ENCODE peak calls at places on chromosomes 5 and 9, in five cellular contexts. L, C, S, Q and N are unnamed samples.

GRCh38 chr5:41621420-41621819 is 111.0 kb upstream of the PLCXD3 start:
- DNase-seq in L (no peak), Q (no peak), C (no peak), S (no peak), N (no peak)

GRCh38 chr9:1267581-1267980 is 217.4 kb downstream of the DMRT2 start:
- DNase-seq in L (no peak), Q (no peak), S (no peak), C (no peak), N (no peak)

GRCh38 chr5:129120158-129120581 is 25.6 kb downstream of the ISOC1 start:
- DNase-seq in Q (no peak), L (no peak), C (no peak), S (no peak), N (no peak)

GRCh38 chr5:173094012-173094661 is 38.0 kb downstream of the CREBRF start:
- DNase-seq in C (no peak), S (no peak), Q (peak), L (no peak), N (no peak)

GRCh38 chr9:131733601-131734061 is 6.2 kb downstream of the RAPGEF1 start:
- DNase-seq in C (peak), L (no peak), Q (peak), S (no peak), N (no peak)

GRCh38 chr5:104361932-104362331 is 799.3 kb upstream of the NUDT12 start:
- DNase-seq in C (no peak), Q (no peak), L (no peak), S (no peak), N (no peak)

GRCh38 chr9:27771803-27772545 is 198.7 kb upstream of the C9orf72 start:
- DNase-seq in Q (no peak), S (no peak), L (peak), C (peak), N (no peak)

GRCh38 chr5:17216974-17217325 is 481 bp upstream of the BASP1 start:
- DNase-seq in C (peak), S (no peak), L (peak), Q (peak), N (no peak)

GRCh38 chr5:168895295-168896019 is 316.3 kb upstream of the PANK3 start:
- DNase-seq in C (no peak), S (no peak), Q (no peak), L (no peak), N (no peak)

GRCh38 chr5:28275931-28276330 is 1237.5 kb upstream of the CDH9 start:
- DNase-seq in S (no peak), C (peak), Q (no peak), L (no peak), N (no peak)

GRCh38 chr9:77291714-77292113 is 114.4 kb downstream of the VPS13A start:
- DNase-seq in C (peak), L (peak), Q (peak), S (no peak), N (no peak)

GRCh38 chr5:168282120-168282519 is 9.3 kb upstream of the WWC1 start:
- DNase-seq in Q (peak), L (peak), S (no peak), C (no peak), N (no peak)

GRCh38 chr5:66602621-66603020 is 6.4 kb downstream of the MAST4 start:
- DNase-seq in S (no peak), C (no peak), L (no peak), Q (no peak), N (no peak)

GRCh38 chr5:66595877-66596790 is at the start of gene MAST4:
- DNase-seq in L (peak), Q (peak), S (peak), C (peak), N (no peak)

DNA sequence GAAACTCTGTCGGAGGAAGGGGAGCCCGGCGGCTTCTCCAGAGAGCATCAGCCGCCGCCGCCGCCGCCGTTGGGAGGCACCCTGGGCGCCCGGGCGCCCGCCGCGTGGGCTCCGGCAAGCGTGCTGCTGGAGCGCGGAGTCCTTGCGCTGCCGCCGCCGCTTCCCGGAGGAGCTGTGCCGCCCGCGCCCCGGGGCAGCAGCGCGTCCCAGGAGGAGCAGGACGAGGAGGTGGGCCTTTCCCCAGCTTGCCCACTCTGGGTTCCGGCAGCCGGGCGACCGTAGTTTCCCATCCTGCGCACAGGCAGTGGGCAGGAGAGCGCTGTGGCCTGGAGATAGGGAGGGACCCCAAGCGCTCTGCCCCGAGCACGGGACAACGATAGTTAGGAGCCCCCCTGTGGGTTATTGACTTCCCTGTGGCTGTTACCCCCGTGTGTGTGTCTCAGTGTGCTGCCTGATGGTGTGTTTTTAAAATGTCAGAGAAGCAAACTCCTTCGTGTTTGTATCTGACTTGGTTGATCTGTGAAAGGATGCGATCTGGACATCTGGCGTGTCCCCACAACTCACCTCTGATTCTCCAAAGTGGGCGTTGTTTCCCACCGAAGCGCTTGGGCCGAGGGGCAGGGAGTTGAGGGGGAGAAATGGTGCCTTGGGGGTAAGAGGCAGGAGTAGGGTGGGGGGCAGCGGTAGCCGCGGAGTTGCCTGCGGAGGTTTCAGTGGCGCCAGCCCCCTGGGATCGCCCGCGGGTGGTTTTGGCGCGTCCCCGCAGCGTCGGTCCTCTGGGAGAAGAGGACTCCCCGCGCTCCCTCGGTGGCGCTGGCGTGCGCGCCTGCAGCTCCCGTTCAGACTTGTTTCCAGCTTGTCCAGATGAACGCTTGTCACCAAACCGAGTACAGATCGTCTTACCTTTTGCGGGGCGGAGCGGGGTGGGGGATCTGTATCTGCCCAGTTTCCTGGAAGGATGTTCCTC is 881 bp downstream of the MAST4 start:
- DNase-seq in Q (peak), C (peak), S (peak), L (peak), N (no peak)
- H3K4me3 ChIP-seq in Q (peak), C (peak), S (peak), L (peak), N (no peak)

GRCh38 chr9:10230512-10230911 is 382.3 kb downstream of the PTPRD start:
- DNase-seq in S (no peak), C (no peak), L (no peak), Q (no peak), N (no peak)

GRCh38 chr9:10226996-10227395 is 385.8 kb downstream of the PTPRD start:
- DNase-seq in C (no peak), L (no peak), Q (no peak), S (no peak), N (no peak)

GRCh38 chr9:10232352-10232930 is 380.4 kb downstream of the PTPRD start:
- DNase-seq in C (peak), S (no peak), Q (peak), L (no peak), N (no peak)

GRCh38 chr9:10228082-10228481 is 384.7 kb downstream of the PTPRD start:
- DNase-seq in L (no peak), S (no peak), C (no peak), Q (no peak), N (no peak)
- H3K27ac ChIP-seq in L (no peak), S (no peak), C (no peak), Q (no peak), N (no peak)

DNA sequence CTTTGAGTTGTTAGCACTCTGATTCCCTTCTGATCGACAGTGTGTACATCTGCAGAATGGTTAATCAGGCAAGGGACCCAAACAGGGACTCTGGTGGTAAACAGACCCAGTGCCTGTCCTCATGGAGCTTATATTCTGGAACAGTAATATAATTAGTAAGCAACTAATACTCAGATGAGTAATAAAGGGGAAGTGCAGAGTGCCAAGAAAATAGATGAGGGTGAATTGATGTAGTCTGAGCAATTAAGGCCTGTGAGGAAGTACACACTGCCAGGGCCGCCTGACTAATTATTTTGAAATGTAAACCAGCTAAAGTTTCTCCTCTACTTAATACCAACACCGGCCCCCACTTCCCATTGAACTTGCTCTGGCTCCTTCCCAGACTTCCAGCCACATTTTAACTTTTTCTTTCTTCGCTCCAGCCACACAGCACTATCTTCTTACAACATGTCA is 4.2 kb downstream of the DHX29 start:
- DNase-seq in S (no peak), C (no peak), Q (peak), L (no peak), N (no peak)
- H3K4me3 ChIP-seq in S (no peak), C (no peak), Q (no peak), L (no peak), N (no peak)

GRCh38 chr9:137127301-137128157 is 11.4 kb upstream of the GRIN1 start:
- DNase-seq in S (no peak), C (no peak), Q (no peak), L (no peak), N (peak)
- H3K27ac ChIP-seq in S (peak), C (no peak), Q (no peak), L (no peak), N (peak)

GRCh38 chr5:157463621-157464407 is 3.8 kb downstream of the NIPAL4 start:
- DNase-seq in L (no peak), C (no peak), S (no peak), Q (peak), N (no peak)
- H3K4me3 ChIP-seq in L (no peak), C (no peak), S (no peak), Q (no peak), N (no peak)

GRCh38 chr9:72598639-72599038 is 77.2 kb downstream of the TMC1 start:
- DNase-seq in S (no peak), Q (no peak), C (no peak), L (no peak), N (no peak)
- H3K27ac ChIP-seq in S (no peak), Q (no peak), C (no peak), L (no peak), N (no peak)